ENCODE peak calls at places on chromosome 20, in nine cellular contexts. J, N, X, Z, G, S, P, D and U are unnamed samples.

GRCh38 chr20:44245977-44246376 is 1.1 kb upstream of the GDAP1L1 start:
- DNase-seq in J (no peak), N (no peak), X (no peak), Z (no peak), G (no peak), S (no peak), P (no peak), D (no peak), U (no peak)

GRCh38 chr20:5181492-5181891 is 54.7 kb downstream of the CDS2 start:
- DNase-seq in J (no peak), N (no peak), X (no peak), Z (no peak), G (no peak), S (no peak), P (no peak), D (no peak), U (no peak)

GRCh38 chr20:33443006-33443511 is 504 bp downstream of the SNTA1 start:
- DNase-seq in J (no peak), N (no peak), X (no peak), Z (peak; percentile 27), G (no peak), S (peak; percentile 70), P (peak; percentile 29), D (peak; percentile 73), U (no peak)

GRCh38 chr20:1299522-1299921 is 29.4 kb downstream of the SDCBP2 start:
- DNase-seq in J (no peak), N (peak; percentile 34), X (peak; percentile 67), Z (no peak), G (no peak), S (no peak), P (no peak), D (peak; percentile 38), U (no peak)

GRCh38 chr20:3818155-3819151 is 1.9 kb upstream of the AP5S1 start:
- DNase-seq in J (peak; percentile 75), N (peak; percentile 93), X (peak; percentile 82), Z (peak; percentile 82), G (no peak), S (peak; percentile 74), P (peak; percentile 84), D (peak; percentile 85), U (no peak)

GRCh38 chr20:19628570-19629134 is 129.4 kb upstream of the RIN2 start:
- DNase-seq in J (peak; percentile 84), N (peak; percentile 80), X (peak; percentile 62), Z (peak; percentile 62), G (no peak), S (no peak), P (peak; percentile 65), D (no peak), U (peak; percentile 57)

GRCh38 chr20:23528867-23529431 is 38.0 kb downstream of the CST8 start:
- DNase-seq in J (no peak), N (peak; percentile 12), X (no peak), Z (no peak), G (no peak), S (no peak), P (no peak), D (no peak), U (no peak)

GRCh38 chr20:1900321-1900791 is 5.1 kb downstream of the SIRPA start:
- DNase-seq in J (peak; percentile 65), N (peak; percentile 89), X (peak; percentile 86), Z (peak; percentile 33), G (no peak), S (no peak), P (peak; percentile 35), D (peak; percentile 89), U (peak; percentile 25)

GRCh38 chr20:38941726-38942389 is 15.6 kb downstream of the FAM83D start:
- DNase-seq in J (no peak), N (peak; percentile 22), X (no peak), Z (no peak), G (no peak), S (no peak), P (no peak), D (peak; percentile 12), U (no peak)

GRCh38 chr20:46084805-46085792 is 4.7 kb downstream of the NCOA5 start:
- DNase-seq in J (no peak), N (peak; percentile 68), X (no peak), Z (peak; percentile 37), G (no peak), S (no peak), P (peak; percentile 45), D (no peak), U (peak; percentile 40)

GRCh38 chr20:841568-842546 is 8.3 kb downstream of the FAM110A start:
- DNase-seq in J (peak; percentile 78), N (no peak), X (no peak), Z (peak; percentile 79), G (peak; percentile 86), S (no peak), P (peak; percentile 81), D (no peak), U (no peak)

DNA sequence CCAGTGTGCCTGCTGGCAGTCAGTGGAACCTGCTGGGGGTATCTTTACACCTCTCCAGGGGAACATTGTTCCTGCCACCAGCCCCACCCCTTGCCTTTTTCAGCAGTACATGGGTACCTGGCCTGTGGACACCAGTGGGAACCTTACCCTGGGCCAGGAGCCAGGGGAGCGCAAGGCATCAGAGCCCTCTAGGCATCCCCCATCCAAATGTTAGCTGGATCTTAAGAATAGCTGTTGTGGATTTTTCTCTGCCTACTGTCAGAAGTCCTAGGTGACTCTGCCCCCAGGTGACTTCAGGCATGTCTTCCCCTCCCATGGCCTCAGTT is 38.8 kb upstream of the ID1 start:
- DNase-seq in J (no peak), N (no peak), X (no peak), Z (no peak), G (no peak), S (no peak), P (no peak), D (no peak), U (no peak)
- TF ChIP-seq EP300 in J (no peak), N (no peak), X (no peak), Z (no peak), G (no peak), S (no peak), P (no peak), D (no peak), U (no peak)

GRCh38 chr20:13341737-13342393 is 120.8 kb downstream of the ISM1 start:
- DNase-seq in J (no peak), N (no peak), X (no peak), Z (no peak), G (no peak), S (no peak), P (no peak), D (no peak), U (no peak)
- TF ChIP-seq EP300 in J (no peak), N (no peak), X (no peak), Z (no peak), G (no peak), S (no peak), P (no peak), D (no peak), U (no peak)

DNA sequence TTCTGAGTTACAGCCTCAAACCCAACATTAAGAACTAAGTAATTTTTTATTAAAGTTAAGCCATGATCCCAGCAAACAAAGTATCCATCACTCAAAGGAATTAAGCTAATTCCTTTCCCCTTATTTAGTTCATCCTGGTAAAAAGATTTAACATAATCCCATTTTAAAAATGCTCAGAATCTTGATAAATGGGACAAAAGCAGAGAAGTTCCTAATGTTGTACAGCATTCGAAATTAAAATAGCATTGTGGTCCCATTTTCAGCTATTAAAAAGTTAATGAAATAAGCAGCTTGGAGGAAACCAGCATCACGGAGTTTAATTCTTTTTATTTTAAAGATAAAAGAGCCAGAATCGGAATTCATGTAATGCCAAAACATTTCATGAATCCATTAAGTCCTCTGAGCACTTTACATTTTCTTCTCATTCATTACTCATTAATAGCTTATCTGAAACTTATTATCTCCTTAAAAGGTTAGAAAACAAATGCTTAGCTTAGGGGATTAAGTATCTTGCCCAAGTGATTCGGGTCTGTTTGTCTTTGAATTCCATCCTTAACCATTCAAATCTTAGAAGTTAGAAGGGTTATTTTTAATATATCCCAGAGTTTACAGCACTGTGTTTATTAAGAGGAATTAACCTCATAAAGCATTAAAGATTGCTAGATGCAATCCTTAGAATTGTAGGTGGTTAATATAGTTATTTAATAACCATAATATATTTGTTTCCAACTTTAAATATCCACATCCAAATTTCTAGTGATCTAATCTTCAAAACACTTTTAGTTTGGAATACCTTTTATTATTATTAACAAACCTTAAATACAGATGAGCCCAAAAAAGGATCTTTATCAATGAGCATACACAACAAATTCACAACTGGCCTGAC is 11.2 kb downstream of the RBM39 start:
- DNase-seq in J (no peak), N (no peak), X (no peak), Z (no peak), G (no peak), S (no peak), P (no peak), D (no peak), U (no peak)
- TF ChIP-seq EP300 in J (no peak), N (no peak), X (no peak), Z (no peak), G (no peak), S (no peak), P (no peak), D (no peak), U (no peak)

GRCh38 chr20:10565191-10565921 is 108.4 kb downstream of the JAG1 start:
- DNase-seq in J (no peak), N (peak; percentile 63), X (no peak), Z (no peak), G (no peak), S (no peak), P (no peak), D (no peak), U (peak; percentile 64)

GRCh38 chr20:10562929-10563328 is 110.9 kb downstream of the JAG1 start:
- DNase-seq in J (no peak), N (no peak), X (no peak), Z (no peak), G (no peak), S (no peak), P (no peak), D (no peak), U (no peak)

GRCh38 chr20:10563935-10564492 is 109.8 kb downstream of the JAG1 start:
- DNase-seq in J (no peak), N (no peak), X (no peak), Z (no peak), G (no peak), S (no peak), P (no peak), D (no peak), U (no peak)

GRCh38 chr20:10568032-10568431 is 105.8 kb downstream of the JAG1 start:
- DNase-seq in J (no peak), N (no peak), X (no peak), Z (no peak), G (no peak), S (no peak), P (no peak), D (no peak), U (no peak)

DNA sequence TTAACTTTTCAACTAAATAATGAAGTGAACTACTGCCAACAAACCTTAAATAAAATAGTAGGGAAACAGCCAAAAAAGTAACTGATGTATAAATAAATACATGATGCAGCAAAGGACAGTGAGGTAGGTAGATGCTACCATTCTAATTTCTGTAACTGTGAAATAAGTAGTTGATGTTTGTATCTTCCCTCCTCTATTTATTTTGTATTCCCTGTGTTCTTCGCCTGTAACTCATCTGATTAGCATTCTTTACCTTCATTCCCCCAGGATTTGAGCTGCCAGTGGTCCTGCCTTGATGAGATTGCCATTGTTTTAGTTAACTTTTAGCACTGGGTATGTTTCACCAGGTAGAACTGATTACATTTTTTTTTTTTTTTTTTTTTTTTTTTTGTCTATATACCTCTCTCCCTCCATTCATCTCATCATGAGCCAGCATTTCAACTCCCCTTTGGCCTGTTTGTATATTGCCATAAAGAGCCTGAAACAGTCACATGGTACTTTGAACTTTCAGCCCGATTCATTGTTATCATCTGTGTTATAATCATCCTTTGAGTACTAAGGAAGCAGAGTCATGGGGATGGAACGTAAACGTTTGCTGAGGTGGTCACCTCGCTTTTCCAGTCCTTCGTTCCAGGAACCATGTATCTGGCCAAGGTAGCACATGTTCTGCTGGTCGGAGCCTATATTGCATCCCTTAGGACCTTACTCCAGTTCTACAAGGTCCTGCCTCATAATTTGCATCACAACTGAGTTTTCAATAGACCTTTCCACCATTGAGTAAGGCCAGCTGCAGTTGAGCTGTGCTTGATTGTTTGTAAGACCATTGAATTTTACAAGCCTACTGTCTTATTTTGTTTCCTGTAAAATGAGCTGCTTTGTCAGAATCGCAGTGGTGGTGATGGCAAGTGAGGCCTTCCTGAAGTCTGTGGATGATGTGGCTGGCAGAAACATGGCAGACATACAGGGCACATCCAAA is 107.6 kb downstream of the JAG1 start:
- DNase-seq in J (no peak), N (peak; percentile 57), X (no peak), Z (peak; percentile 18), G (no peak), S (no peak), P (no peak), D (no peak), U (no peak)
- TF ChIP-seq EP300 in J (no peak), N (no peak), X (no peak), Z (no peak), G (no peak), S (no peak), P (no peak), D (no peak), U (no peak)